ENCODE peak calls at places on chromosomes 12 and 14, in five cellular contexts. S is fibroblast of pulmonary artery, G is Karpas-422, J is HepG2, W is ovary. A is an unnamed sample.

GRCh38 chr14:101215266-101215665 is 311.7 kb upstream of the RTL1 start:
- DNase-seq in S (no peak), G (no peak), J (no peak), W (no peak), A (no peak)

GRCh38 chr12:112798019-112798760 is 6.6 kb downstream of the RPH3A start:
- DNase-seq in S (peak; percentile 0), G (no peak), J (no peak), W (no peak), A (no peak)

GRCh38 chr14:89340200-89340667 is 76.8 kb downstream of the FOXN3 start:
- DNase-seq in S (peak; percentile 74), G (no peak), J (peak; percentile 76), W (peak; percentile 41), A (peak; percentile 95)

GRCh38 chr12:3641428-3641883 is 111.5 kb downstream of the CRACR2A start:
- DNase-seq in S (peak; percentile 44), G (no peak), J (no peak), W (no peak), A (peak; percentile 75)

GRCh38 chr12:1835178-1836131 is 15.1 kb downstream of the LRTM2 start:
- DNase-seq in S (no peak), G (no peak), J (no peak), W (no peak), A (no peak)

GRCh38 chr12:106139422-106140141 is 828 bp upstream of the NUAK1 start:
- DNase-seq in S (peak; percentile 72), G (no peak), J (peak; percentile 52), W (peak; percentile 78), A (peak; percentile 80)

GRCh38 chr12:41983394-41983793 is 161.3 kb downstream of the GXYLT1 start:
- DNase-seq in S (no peak), G (no peak), J (no peak), W (no peak), A (no peak)

GRCh38 chr12:105574056-105574715 is 243.7 kb downstream of the C12orf75 start:
- DNase-seq in S (peak; percentile 11), G (no peak), J (no peak), W (no peak), A (no peak)

GRCh38 chr12:15001733-15002471 is 29.1 kb downstream of the PDE6H start:
- DNase-seq in S (peak; percentile 53), G (no peak), J (peak; percentile 6), W (peak; percentile 56), A (peak; percentile 17)

GRCh38 chr12:66190519-66191406 is 1.7 kb downstream of the IRAK3 start:
- DNase-seq in S (peak; percentile 37), G (peak; percentile 38), J (no peak), W (no peak), A (peak; percentile 14)

GRCh38 chr12:109685574-109686447 is 27.8 kb upstream of the FAM222A start:
- DNase-seq in S (no peak), G (no peak), J (no peak), W (no peak), A (no peak)

GRCh38 chr12:110245278-110245868 is 35.7 kb upstream of the ATP2A2 start:
- DNase-seq in S (no peak), G (peak; percentile 82), J (peak; percentile 29), W (no peak), A (no peak)

GRCh38 chr14:95156153-95156764 is 1.1 kb downstream of the DICER1 start:
- DNase-seq in S (peak; percentile 24), G (peak; percentile 72), J (no peak), W (no peak), A (peak; percentile 33)

GRCh38 chr14:39376671-39377403 is 55.4 kb downstream of the FBXO33 start:
- DNase-seq in S (peak; percentile 41), G (no peak), J (peak; percentile 48), W (no peak), A (peak; percentile 67)
- H3K4me3 ChIP-seq in S (no peak overlapping the region), G (no peak overlapping the region), J (no peak overlapping the region), W (no peak overlapping the region), A (no peak overlapping the region)

GRCh38 chr12:51589557-51590176 is 1.4 kb upstream of the SCN8A start:
- DNase-seq in S (no peak), G (no peak), J (no peak), W (no peak), A (no peak)
- H3K4me3 ChIP-seq in S (no peak overlapping the region), G (no peak overlapping the region), J (no peak overlapping the region), W (no peak overlapping the region), A (no peak overlapping the region)

GRCh38 chr14:91228112-91229004 is 16.1 kb downstream of the GPR68 start:
- DNase-seq in S (peak; percentile 39), G (no peak), J (no peak), W (no peak), A (peak; percentile 48)
- H3K4me3 ChIP-seq in S (no peak overlapping the region), G (no peak overlapping the region), J (no peak overlapping the region), W (no peak overlapping the region), A (no peak overlapping the region)

GRCh38 chr12:27970981-27971489 is 1.5 kb downstream of the PTHLH start:
- DNase-seq in S (no peak), G (no peak), J (no peak), W (no peak), A (peak; percentile 16)
- H3K4me3 ChIP-seq in S (peak overlapping the region; percentile 64), G (no peak overlapping the region), J (peak overlapping the region; percentile 65), W (no peak overlapping the region), A (peak overlapping the region; percentile 57)

DNA sequence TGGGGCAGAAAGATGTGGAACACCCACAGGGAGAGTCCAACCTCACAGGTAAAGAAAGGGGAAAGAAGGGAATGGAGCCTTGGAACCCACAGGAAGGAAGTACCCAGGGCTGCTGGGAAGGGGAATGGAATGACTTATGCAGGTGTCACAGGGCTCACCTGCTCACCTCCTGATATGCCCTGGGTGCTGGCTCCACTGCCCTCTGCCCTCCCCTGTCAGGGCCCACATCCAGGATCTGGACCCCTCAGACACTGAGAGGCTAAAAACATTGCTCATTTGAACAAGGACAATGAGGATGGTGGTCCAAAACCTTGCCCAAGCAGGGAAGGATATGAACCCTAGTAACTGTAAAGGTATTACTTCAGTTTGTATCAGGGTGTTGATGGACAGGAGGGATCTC is 19.3 kb downstream of the ZBTB39 start:
- DNase-seq in S (no peak), G (no peak), J (no peak), W (no peak), A (no peak)
- H3K4me3 ChIP-seq in S (no peak overlapping the region), G (no peak overlapping the region), J (no peak overlapping the region), W (no peak overlapping the region), A (no peak overlapping the region)

GRCh38 chr12:49750994-49751393 is 9.6 kb downstream of the TMBIM6 start:
- DNase-seq in S (no peak), G (no peak), J (no peak), W (no peak), A (no peak)
- H3K4me3 ChIP-seq in S (no peak overlapping the region), G (no peak overlapping the region), J (no peak overlapping the region), W (no peak overlapping the region), A (no peak overlapping the region)

DNA sequence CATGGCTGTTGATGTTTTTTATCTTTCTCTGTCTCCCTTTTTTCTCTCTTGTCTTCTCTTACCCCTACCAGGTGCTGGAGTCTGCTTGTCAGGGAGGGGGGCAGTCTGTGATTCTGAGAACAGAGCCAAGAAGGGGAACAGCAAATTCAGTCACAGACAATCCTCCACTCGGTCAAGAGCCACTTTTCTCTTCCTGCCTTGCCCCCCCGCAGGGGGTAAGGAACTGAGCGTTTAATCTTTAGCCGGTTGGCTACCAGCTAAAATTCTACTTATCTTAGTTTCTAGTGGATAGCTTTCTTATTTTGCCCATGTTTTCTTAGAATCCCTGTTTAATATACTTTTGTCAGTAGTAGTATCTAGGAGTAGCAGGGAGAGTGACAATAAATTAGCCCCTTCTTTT is 1.9 kb downstream of the RIMKLB start:
- DNase-seq in S (no peak), G (no peak), J (no peak), W (no peak), A (no peak)
- H3K4me3 ChIP-seq in S (no peak overlapping the region), G (no peak overlapping the region), J (no peak overlapping the region), W (no peak overlapping the region), A (no peak overlapping the region)